ENCODE peak calls at places on chromosome 16, in ten cellular contexts. Y is fibroblast of mammary gland, R is lower leg skin, V is BE2C, T is astrocyte of the spinal cord, N is H7, F is AG10803, D is astrocyte, S is tibial nerve, J is GM12865. Z is an unnamed sample.

GRCh38 chr16:5873221-5873620 is 775.6 kb upstream of the EEF2KMT start:
- DNase-seq in D (no peak), R (no peak), J (no peak), V (no peak), F (no peak), S (no peak), N (no peak), Y (no peak), T (no peak), Z (no peak)

GRCh38 chr16:57648590-57649442 is 19.3 kb upstream of the ADGRG3 start:
- DNase-seq in N (peak; percentile 96), F (peak; percentile 61), J (peak; percentile 88), R (peak; percentile 73), Y (peak; percentile 73), V (peak; percentile 78), S (peak; percentile 80), D (no peak), T (peak; percentile 74), Z (peak; percentile 58)

GRCh38 chr16:48559462-48560211 is 50.3 kb downstream of the N4BP1 start:
- DNase-seq in F (no peak), J (no peak), N (peak; percentile 22), S (no peak), Y (peak; percentile 32), D (no peak), R (no peak), V (no peak), T (no peak), Z (peak; percentile 22)

GRCh38 chr16:59543641-59544040 is 809.5 kb upstream of the GOT2 start:
- DNase-seq in T (peak; percentile 81), D (peak; percentile 93), N (no peak), J (no peak), F (peak; percentile 54), Y (peak; percentile 57), V (no peak), R (no peak), S (no peak), Z (no peak)

GRCh38 chr16:588639-588888 is 1.3 kb upstream of the RAB40C start:
- DNase-seq in V (peak; percentile 62), Y (peak; percentile 72), J (peak; percentile 82), T (peak; percentile 65), F (peak; percentile 62), R (no peak), S (no peak), N (peak; percentile 78), D (peak; percentile 67), Z (no peak)

GRCh38 chr16:825298-826061 is 24.9 kb upstream of the GNG13 start:
- DNase-seq in R (no peak), N (peak; percentile 73), F (peak; percentile 13), V (peak; percentile 50), S (no peak), D (no peak), Y (no peak), T (no peak), J (no peak), Z (no peak)

GRCh38 chr16:57513371-57514102 is 22.8 kb downstream of the CCDC102A start:
- DNase-seq in Y (no peak), N (peak; percentile 48), F (no peak), S (no peak), R (no peak), V (no peak), T (no peak), J (no peak), D (no peak), Z (no peak)

GRCh38 chr16:88320947-88321634 is 61.7 kb upstream of the ZNF469 start:
- DNase-seq in D (no peak), Y (no peak), J (peak; percentile 24), V (peak; percentile 28), R (no peak), F (no peak), N (peak; percentile 71), S (no peak), T (no peak), Z (no peak)

GRCh38 chr16:66596986-66597848 is 7.3 kb upstream of the CMTM3 start:
- DNase-seq in F (no peak), D (no peak), V (no peak), R (no peak), S (no peak), Y (no peak), N (no peak), J (peak; percentile 21), T (no peak), Z (no peak)

GRCh38 chr16:13919330-13919682 is 648 bp upstream of the ERCC4 start:
- DNase-seq in T (peak; percentile 55), R (no peak), F (peak; percentile 35), J (peak; percentile 40), S (peak; percentile 16), V (no peak), N (no peak), Y (peak; percentile 53), D (peak; percentile 31), Z (no peak)

GRCh38 chr16:60214321-60214720 is 1480.2 kb upstream of the GOT2 start:
- DNase-seq in F (no peak), S (no peak), T (no peak), R (no peak), Y (no peak), D (no peak), V (no peak), N (no peak), J (no peak), Z (no peak)

GRCh38 chr16:1944612-1945199 is 1.7 kb upstream of the MSRB1 start:
- DNase-seq in N (no peak), Y (no peak), R (no peak), D (no peak), F (no peak), T (no peak), V (no peak), J (no peak), S (no peak), Z (no peak)

GRCh38 chr16:68744744-68745280 is 7.7 kb downstream of the CDH1 start:
- DNase-seq in J (no peak), V (no peak), Y (no peak), F (peak; percentile 10), S (no peak), N (peak; percentile 53), D (peak; percentile 18), R (peak; percentile 52), T (no peak), Z (peak; percentile 63)

GRCh38 chr16:49639739-49640388 is 216.0 kb downstream of the ZNF423 start:
- DNase-seq in N (peak; percentile 84), J (no peak), D (peak; percentile 86), S (no peak), R (no peak), T (peak; percentile 95), V (peak; percentile 48), Y (peak; percentile 62), F (no peak), Z (no peak)

GRCh38 chr16:31331141-31331764 is 23.7 kb upstream of the ITGAX start:
- DNase-seq in J (no peak), D (no peak), S (no peak), N (peak; percentile 88), F (no peak), Y (no peak), T (no peak), R (no peak), V (no peak), Z (no peak)
- H3K4me3 ChIP-seq in J (peak overlapping the region; percentile 24), D (no peak overlapping the region), S (peak overlapping the region; percentile 29), N (peak overlapping the region; percentile 35), F (peak overlapping the region; percentile 12), Y (no peak overlapping the region), T (no peak overlapping the region), R (no peak overlapping the region), V (no peak overlapping the region), Z (peak overlapping the region; percentile 25)

DNA sequence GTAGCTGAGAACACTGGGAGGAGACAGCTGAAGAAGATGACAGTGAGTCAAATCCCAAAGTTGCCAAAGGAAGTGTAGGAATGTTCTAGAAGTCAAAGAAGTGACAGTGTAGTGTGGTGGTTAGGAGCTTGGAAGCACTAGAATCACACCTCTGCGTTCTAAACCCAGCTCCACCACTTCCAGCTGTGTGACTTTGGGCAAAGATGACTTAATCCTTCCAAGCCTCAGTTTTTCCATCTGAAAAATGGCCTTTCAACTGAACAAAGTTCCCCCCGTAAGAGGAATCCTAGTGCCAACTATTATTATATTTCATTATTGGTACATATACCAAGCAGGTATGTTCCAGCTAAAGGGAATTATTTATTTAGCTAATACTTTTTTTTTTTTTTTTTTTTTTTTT is 56.0 kb downstream of the IQCK start:
- DNase-seq in D (no peak), Y (no peak), T (no peak), N (no peak), R (no peak), J (no peak), S (no peak), V (no peak), F (no peak), Z (no peak)
- H3K4me3 ChIP-seq in D (no peak overlapping the region), Y (no peak overlapping the region), T (no peak overlapping the region), N (no peak overlapping the region), R (no peak overlapping the region), J (no peak overlapping the region), S (no peak overlapping the region), V (no peak overlapping the region), F (no peak overlapping the region), Z (no peak overlapping the region)

GRCh38 chr16:11229906-11230305 is 26.1 kb downstream of the SOCS1 start:
- DNase-seq in R (no peak), N (no peak), Y (no peak), V (no peak), J (no peak), D (no peak), T (no peak), S (no peak), F (no peak), Z (no peak)

GRCh38 chr16:11224096-11224893 is 31.7 kb downstream of the SOCS1 start:
- DNase-seq in J (peak; percentile 89), D (no peak), T (no peak), R (peak; percentile 86), F (no peak), S (peak; percentile 74), Y (no peak), V (no peak), N (peak; percentile 82), Z (no peak)

GRCh38 chr16:11229432-11229831 is 26.6 kb downstream of the SOCS1 start:
- DNase-seq in S (no peak), T (no peak), V (no peak), D (no peak), J (no peak), N (no peak), R (no peak), Y (no peak), F (no peak), Z (no peak)

GRCh38 chr16:11225677-11226549 is 30.1 kb downstream of the SOCS1 start:
- DNase-seq in V (no peak), F (no peak), N (no peak), S (no peak), J (peak; percentile 41), D (no peak), Y (no peak), T (no peak), R (no peak), Z (no peak)

GRCh38 chr16:11224894-11225676 is 30.9 kb downstream of the SOCS1 start:
- DNase-seq in F (no peak), J (peak; percentile 94), N (no peak), R (no peak), V (no peak), S (no peak), T (no peak), D (no peak), Y (no peak), Z (no peak)
- H3K4me3 ChIP-seq in F (no peak overlapping the region), J (peak overlapping the region; percentile 35), N (no peak overlapping the region), R (no peak overlapping the region), V (no peak overlapping the region), S (no peak overlapping the region), T (no peak overlapping the region), D (no peak overlapping the region), Y (no peak overlapping the region), Z (no peak overlapping the region)

DNA sequence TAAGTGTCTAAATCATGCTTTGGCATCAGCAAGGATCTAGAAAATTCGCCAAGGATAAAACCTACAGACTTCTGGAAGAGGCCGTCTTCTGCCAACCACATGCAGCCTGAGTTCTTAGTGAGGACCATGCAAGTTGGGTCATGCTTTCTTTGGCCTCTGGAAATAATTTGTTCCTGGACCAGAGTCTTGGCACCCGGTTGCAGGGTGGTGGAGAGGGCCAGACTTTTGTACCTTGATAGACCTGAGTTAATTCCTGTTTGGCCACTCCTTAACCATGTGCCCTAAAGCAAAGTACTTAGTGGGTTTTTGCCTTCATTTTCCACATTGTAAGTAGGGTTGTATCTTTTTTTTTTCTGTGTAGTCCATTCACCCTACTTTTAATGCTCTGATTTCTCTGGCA is 283.4 kb upstream of the IRX5 start:
- DNase-seq in S (no peak), N (no peak), V (no peak), R (peak; percentile 25), F (no peak), J (no peak), Y (no peak), T (no peak), D (no peak), Z (no peak)
- H3K4me3 ChIP-seq in S (no peak overlapping the region), N (no peak overlapping the region), V (no peak overlapping the region), R (no peak overlapping the region), F (no peak overlapping the region), J (no peak overlapping the region), Y (no peak overlapping the region), T (no peak overlapping the region), D (no peak overlapping the region), Z (no peak overlapping the region)

Z was measured in iPS DF 6.9.